ENCODE peak calls at places on chromosomes 5 and 9, in five cellular contexts. X, D, R, E and J are unnamed samples.

GRCh38 chr9:121884057-121884512 is 209.0 kb downstream of the TTLL11 start:
- DNase-seq in X (no peak), D (peak), R (no peak), E (no peak), J (no peak)

GRCh38 chr5:119290161-119290569 is 65.7 kb upstream of the TNFAIP8 start:
- DNase-seq in X (no peak), D (no peak), R (no peak), E (no peak), J (peak)

GRCh38 chr5:106481375-106481774 is 1189.4 kb downstream of the EFNA5 start:
- DNase-seq in X (no peak), D (no peak), R (no peak), E (no peak), J (no peak)

GRCh38 chr9:98924971-98925820 is 18.5 kb upstream of the COL15A1 start:
- DNase-seq in X (no peak), D (no peak), R (no peak), E (no peak), J (no peak)

GRCh38 chr9:108951578-108951977 is 17.4 kb downstream of the ABITRAM start:
- DNase-seq in X (no peak), D (no peak), R (no peak), E (no peak), J (no peak)

GRCh38 chr9:137339606-137340462 is 37.8 kb upstream of the NRARP start:
- DNase-seq in X (no peak), D (no peak), R (no peak), E (no peak), J (no peak)

GRCh38 chr9:32672478-32672877 is 37.0 kb upstream of the TAF1L start:
- DNase-seq in X (peak), D (no peak), R (no peak), E (no peak), J (no peak)

GRCh38 chr5:120852222-120852860 is 388.2 kb downstream of the PRR16 start:
- DNase-seq in X (no peak), D (peak), R (no peak), E (no peak), J (no peak)

GRCh38 chr5:54254482-54255198 is 55.7 kb downstream of the ARL15 start:
- DNase-seq in X (no peak), D (peak), R (no peak), E (peak), J (no peak)

GRCh38 chr9:136670571-136671253 is 8.0 kb downstream of the EGFL7 start:
- DNase-seq in X (no peak), D (no peak), R (no peak), E (no peak), J (no peak)

GRCh38 chr5:143126121-143127019 is 277.1 kb downstream of the NR3C1 start:
- DNase-seq in X (no peak), D (no peak), R (no peak), E (no peak), J (peak)

GRCh38 chr9:97366889-97367288 is 45.0 kb upstream of the TDRD7 start:
- DNase-seq in X (no peak), D (no peak), R (no peak), E (no peak), J (no peak)

GRCh38 chr9:97366476-97366875 is 45.4 kb upstream of the TDRD7 start:
- DNase-seq in X (no peak), D (no peak), R (no peak), E (no peak), J (no peak)

GRCh38 chr9:97365634-97366033 is 46.3 kb upstream of the TDRD7 start:
- DNase-seq in X (no peak), D (no peak), R (no peak), E (no peak), J (no peak)

GRCh38 chr9:97368964-97369363 is 42.9 kb upstream of the TDRD7 start:
- DNase-seq in X (no peak), D (no peak), R (no peak), E (no peak), J (no peak)

GRCh38 chr9:97367729-97368128 is 44.2 kb upstream of the TDRD7 start:
- DNase-seq in X (no peak), D (no peak), R (no peak), E (no peak), J (peak)
- TF ChIP-seq JUNB in X (no peak), D (no peak), R (no peak), E (no peak), J (peak)

GRCh38 chr5:65862384-65862783 is 64.0 kb upstream of the ERBIN start:
- DNase-seq in X (no peak), D (no peak), R (no peak), E (no peak), J (no peak)
- TF ChIP-seq JUNB in X (no peak), D (no peak), R (no peak), E (no peak), J (no peak)

DNA sequence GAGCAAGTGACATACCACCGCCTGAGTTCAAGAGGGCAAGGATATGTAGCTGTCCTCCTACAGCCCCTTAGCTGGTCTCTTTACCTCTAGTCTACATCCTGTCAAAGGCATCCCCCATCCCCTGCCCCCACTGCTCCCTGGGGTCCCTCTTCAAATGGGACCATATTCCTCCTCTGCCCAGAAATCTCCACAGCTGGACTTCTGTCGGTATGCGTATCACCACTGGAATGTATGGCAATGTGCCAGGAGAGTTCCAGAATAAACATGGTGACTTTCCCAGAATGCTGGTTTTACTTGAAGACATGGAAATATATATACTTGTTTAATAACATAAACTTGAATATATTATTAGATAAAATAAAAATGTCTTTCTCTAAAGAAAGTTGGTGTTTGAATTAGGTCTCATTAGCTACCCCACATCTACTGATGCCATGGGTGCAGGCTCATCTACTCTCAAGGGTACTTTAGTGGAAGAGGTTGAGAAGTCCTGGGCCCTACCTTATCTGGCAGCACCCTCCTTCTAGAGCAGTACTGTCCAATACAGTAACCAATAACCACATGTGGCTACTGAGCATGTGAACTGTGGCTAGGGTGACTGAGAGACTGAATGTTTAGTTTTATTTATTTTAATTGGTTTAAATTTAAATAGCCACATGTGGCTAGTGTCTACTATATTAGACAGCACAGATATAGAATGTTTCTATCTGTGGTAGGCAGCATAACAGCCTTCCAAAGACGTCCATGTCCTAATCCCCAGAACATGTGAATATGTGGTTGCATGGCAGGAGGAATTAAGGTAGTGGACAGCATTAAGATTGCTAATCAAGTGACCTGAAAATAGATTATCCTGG is 181.7 kb upstream of the SLC30A5 start:
- DNase-seq in X (no peak), D (no peak), R (no peak), E (peak), J (no peak)
- TF ChIP-seq JUNB in X (no peak), D (no peak), R (no peak), E (no peak), J (no peak)

GRCh38 chr5:172905346-172905756 is 53.9 kb upstream of the RPL26L1 start:
- DNase-seq in X (no peak), D (no peak), R (no peak), E (no peak), J (no peak)
- TF ChIP-seq JUNB in X (no peak), D (no peak), R (no peak), E (no peak), J (no peak)

GRCh38 chr5:137705106-137705505 is 30.8 kb downstream of the KLHL3 start:
- DNase-seq in X (no peak), D (no peak), R (no peak), E (no peak), J (no peak)

GRCh38 chr5:137708796-137709559 is 26.9 kb downstream of the KLHL3 start:
- DNase-seq in X (no peak), D (no peak), R (no peak), E (no peak), J (no peak)

GRCh38 chr5:137708062-137708461 is 27.8 kb downstream of the KLHL3 start:
- DNase-seq in X (no peak), D (no peak), R (no peak), E (no peak), J (no peak)

GRCh38 chr5:137710086-137710485 is 25.8 kb downstream of the KLHL3 start:
- DNase-seq in X (no peak), D (no peak), R (no peak), E (no peak), J (no peak)

DNA sequence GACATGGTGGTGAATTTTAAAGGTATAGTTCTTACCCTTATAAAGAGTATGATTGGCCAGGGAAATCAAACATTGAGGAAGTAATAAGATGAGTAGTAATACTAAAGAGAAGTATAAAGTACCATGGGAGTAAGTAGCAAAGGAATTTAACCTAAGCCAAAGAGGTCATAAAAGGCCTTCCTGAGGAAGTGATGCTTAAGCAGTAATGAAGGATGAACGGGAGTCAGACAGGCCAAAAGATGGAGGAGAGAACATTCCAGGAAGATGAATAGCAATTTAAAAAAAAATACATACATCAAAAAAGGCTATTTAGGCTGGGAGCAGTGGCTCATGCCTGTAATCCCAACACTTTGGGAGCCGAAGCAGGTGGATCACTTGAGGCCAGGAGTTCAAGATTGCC is 29.0 kb downstream of the KLHL3 start:
- DNase-seq in X (no peak), D (no peak), R (no peak), E (no peak), J (no peak)
- TF ChIP-seq JUNB in X (no peak), D (no peak), R (no peak), E (no peak), J (no peak)

GRCh38 chr5:111068208-111068607 is 3.3 kb upstream of the TSLP start:
- DNase-seq in X (no peak), D (no peak), R (no peak), E (no peak), J (no peak)

GRCh38 chr5:111060169-111060568 is 11.3 kb upstream of the TSLP start:
- DNase-seq in X (no peak), D (no peak), R (no peak), E (no peak), J (no peak)

GRCh38 chr5:111066261-111066938 is 5.1 kb upstream of the TSLP start:
- DNase-seq in X (no peak), D (no peak), R (no peak), E (no peak), J (no peak)

GRCh38 chr5:111061618-111062017 is 9.9 kb upstream of the TSLP start:
- DNase-seq in X (no peak), D (no peak), R (no peak), E (no peak), J (no peak)

DNA sequence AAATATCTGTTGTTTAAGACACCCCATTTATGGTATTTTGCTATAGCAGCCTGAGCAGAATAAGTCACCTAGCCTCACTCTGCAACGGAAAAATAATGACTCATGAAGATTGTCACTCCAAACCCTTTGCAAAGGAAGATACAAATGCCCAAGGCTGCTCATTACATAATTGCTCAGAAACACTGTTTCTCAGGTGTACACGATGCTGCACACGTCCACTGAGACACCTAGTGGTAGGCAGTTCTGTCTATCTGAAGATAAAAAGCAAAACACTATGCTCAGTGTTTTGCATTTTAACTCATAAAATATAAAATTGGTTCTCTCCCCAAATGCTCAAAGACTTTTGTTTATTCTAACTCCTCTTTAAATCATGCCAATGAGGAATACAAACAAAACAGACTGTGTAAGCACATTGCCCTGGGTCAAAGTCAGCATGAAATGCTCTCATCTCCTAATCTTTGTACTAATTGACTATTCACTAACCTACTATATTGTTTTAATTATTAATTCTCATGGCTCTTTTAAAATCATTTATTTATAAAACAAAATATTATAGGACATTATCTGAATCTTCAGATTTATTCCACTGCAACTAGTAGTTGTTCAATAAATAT is 7.7 kb upstream of the TSLP start:
- DNase-seq in X (no peak), D (no peak), R (no peak), E (peak), J (no peak)
- TF ChIP-seq JUNB in X (no peak), D (no peak), R (no peak), E (no peak), J (no peak)

DNA sequence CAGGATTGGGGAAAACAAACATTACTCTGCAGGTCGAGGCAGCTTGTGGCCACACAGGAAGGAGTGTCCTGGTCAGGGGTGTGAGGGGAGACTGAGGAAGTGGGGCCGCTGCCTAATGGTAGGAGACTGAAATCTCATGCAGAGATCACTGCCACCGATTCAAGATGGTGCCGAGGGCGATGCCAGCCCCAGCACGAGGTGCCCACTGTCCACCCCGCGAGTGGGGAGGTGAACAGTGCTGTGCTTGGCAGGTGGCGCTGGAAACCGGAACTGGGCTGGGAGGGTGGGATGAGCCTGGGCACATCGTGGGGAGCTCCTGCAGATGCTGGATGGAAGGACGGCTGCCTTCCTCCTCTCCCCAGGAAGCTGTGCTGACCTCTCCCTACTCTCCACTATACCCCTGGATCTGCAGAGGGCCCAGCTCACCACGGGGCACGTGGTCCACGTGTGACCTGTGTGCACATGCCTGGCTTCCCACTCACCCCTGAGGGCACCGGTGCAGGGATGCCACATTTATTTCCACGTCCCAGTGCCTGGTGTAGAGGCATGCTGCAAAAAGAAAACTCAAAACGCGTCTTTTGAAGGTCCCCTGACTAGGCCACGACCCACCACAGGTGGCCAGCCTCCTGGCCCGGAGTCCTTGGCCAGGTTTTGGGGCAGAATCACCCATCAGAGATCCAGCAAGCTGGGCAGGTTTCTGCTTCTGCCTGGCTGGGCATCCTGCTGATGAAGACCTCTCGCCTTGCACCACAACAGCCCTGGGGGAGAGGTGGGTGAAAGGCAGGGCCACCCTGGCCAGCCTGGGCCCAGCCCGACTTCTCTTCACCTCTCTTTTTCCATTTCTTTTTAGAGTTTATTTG is 71.7 kb upstream of the FCN1 start:
- DNase-seq in X (no peak), D (no peak), R (no peak), E (no peak), J (no peak)
- TF ChIP-seq JUNB in X (no peak), D (no peak), R (no peak), E (no peak), J (no peak)

DNA sequence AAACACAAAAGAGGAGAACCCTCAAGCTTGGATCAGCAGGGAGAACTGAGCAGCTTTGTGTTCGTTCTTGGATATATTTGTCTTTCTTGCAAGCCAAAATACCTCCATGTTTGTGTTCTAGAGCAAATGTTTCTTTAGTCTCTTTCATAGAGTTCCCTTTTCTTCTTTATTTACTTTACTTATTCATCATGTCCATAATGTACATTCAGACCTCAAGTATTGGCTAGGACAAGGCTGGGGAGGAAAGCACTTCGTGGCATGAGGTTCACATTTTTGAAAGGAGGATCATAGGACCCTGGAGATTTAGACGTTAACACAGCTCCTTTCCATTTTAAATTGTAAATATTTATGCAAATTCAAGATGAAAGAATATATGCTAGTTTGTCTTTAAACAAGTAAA is 590.2 kb upstream of the MEF2C start:
- DNase-seq in X (no peak), D (no peak), R (no peak), E (no peak), J (no peak)
- TF ChIP-seq JUNB in X (no peak), D (no peak), R (no peak), E (no peak), J (no peak)

DNA sequence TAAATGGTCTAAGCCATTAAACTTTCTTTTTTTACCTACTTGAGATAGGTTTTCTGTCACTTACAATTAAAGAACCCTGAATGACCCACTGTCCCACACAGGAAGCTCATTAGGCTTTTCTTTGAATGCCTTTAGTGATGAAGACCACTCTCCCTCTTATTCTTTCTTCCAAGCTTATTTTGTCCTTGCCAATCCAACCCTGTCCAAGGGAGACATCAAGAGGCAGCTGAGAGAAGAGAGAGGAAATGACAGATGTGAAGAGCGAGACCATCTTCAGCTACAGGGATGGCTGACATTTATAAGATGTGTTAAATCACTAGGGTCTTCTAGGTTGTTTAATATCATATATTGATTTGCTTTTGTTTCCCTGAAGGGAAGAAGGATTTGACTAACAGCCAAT is 133.5 kb downstream of the FAM114A2 start:
- DNase-seq in X (no peak), D (no peak), R (no peak), E (no peak), J (no peak)
- TF ChIP-seq JUNB in X (no peak), D (no peak), R (no peak), E (no peak), J (no peak)

DNA sequence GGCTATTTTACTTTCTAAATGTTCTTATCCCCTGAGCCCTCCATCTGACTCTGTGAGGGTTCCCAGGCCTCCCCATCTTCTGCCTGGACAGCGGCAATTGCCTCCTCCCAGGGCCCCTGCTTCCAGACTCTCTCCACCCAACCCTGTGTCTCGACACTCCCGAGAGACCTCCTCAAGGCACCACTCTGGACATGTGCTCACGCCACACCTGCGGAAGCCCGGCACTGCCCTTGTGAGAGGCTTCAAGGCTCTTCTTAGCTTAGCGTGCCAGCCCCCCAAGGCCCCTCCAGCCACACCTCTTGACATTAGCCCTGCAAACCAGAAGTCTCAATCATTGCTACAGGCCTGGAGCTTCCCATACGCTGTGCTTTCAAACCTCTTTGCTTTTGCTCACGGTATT is 124.1 kb downstream of the CRB2 start:
- DNase-seq in X (no peak), D (no peak), R (no peak), E (no peak), J (no peak)
- TF ChIP-seq JUNB in X (no peak), D (no peak), R (no peak), E (no peak), J (no peak)